ENCODE peak calls at places on chromosomes 16 and 17, in eight cellular contexts. P is upper lobe of right lung; X is CD8-positive, alpha-beta T cell; K is A549; W is A673; N is adrenal gland; J is uterus; E is body of pancreas. D is an unnamed sample. For H3K4me1, the result is how much of the 10 kb centered on the place peaks cover.

GRCh38 chr17:50396261-50397110 is 837 bp downstream of the LRRC59 start:
- DNase-seq in X (no peak), N (peak), W (peak), K (peak), E (peak), J (peak), P (peak), D (peak)

GRCh38 chr16:82671743-82672142 is 45.0 kb downstream of the CDH13 start:
- DNase-seq in N (no peak), E (no peak), X (peak), W (no peak), P (no peak), J (no peak), K (no peak), D (no peak)

GRCh38 chr17:81251943-81252301 is 12.8 kb downstream of the NDUFAF8 start:
- DNase-seq in E (no peak), N (no peak), W (peak), K (no peak), P (no peak), J (no peak), X (no peak), D (no peak)

GRCh38 chr16:14155572-14156213 is 84.6 kb downstream of the MRTFB start:
- DNase-seq in K (no peak), W (no peak), X (no peak), P (no peak), E (no peak), N (no peak), J (no peak), D (no peak)

GRCh38 chr17:58913552-58913951 is 157.9 kb downstream of the PPM1E start:
- DNase-seq in J (no peak), P (no peak), K (no peak), E (no peak), N (no peak), W (peak), X (no peak), D (no peak)

GRCh38 chr16:88058817-88059216 is 107.6 kb downstream of the BANP start:
- DNase-seq in W (no peak), E (no peak), N (no peak), K (no peak), J (peak), P (no peak), X (no peak), D (peak)

GRCh38 chr17:32398946-32399345 is 45.4 kb upstream of the PSMD11 start:
- DNase-seq in N (no peak), P (no peak), E (no peak), W (no peak), K (no peak), J (no peak), X (no peak), D (no peak)

GRCh38 chr17:1229354-1229890 is 40.8 kb upstream of the BHLHA9 start:
- DNase-seq in E (peak), P (peak), W (peak), K (peak), J (no peak), X (peak), N (peak), D (peak)

GRCh38 chr16:67892899-67893790 is at the start of gene PSKH1:
- DNase-seq in P (peak), J (peak), N (peak), X (peak), W (peak), E (peak), K (peak), D (peak)

GRCh38 chr17:39920218-39921210 is 2.1 kb upstream of the GSDMB start:
- DNase-seq in P (no peak), K (no peak), J (no peak), N (no peak), W (no peak), E (no peak), X (no peak), D (no peak)

GRCh38 chr17:29138991-29139682 is 41.1 kb downstream of the MYO18A start:
- DNase-seq in K (no peak), X (no peak), E (no peak), P (no peak), W (no peak), J (peak), N (no peak), D (peak)

DNA sequence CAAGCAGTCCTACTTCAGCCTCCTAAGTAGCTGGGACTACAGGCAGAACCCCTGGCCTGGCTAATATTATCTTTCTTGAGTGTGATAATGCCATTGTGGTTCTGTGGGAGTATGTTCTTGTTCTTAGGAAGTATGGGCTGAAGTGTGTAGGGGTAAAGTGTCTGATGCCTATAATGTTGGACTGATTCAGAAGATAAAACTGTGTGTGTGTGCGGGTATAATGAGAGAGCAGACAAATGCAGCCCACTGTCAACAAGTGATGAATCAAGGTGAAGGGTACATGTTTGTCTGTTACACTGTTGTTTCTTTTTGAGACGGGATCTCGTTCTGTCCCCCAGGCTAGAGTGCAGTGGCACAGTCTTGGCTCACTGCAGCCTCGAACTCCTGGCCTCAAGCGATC is 127.5 kb downstream of the CLEC16A start:
- DNase-seq in N (no peak), P (no peak), W (no peak), E (no peak), X (no peak), J (no peak), K (no peak), D (no peak)
- H3K4me1 ChIP-seq in N (under half), P (under half), W (under half), E (under half), X (under half), J (under half), K (under half), D (under half)

GRCh38 chr16:84614075-84614474 is 3.8 kb downstream of the COTL1 start:
- DNase-seq in E (no peak), J (peak), K (no peak), P (no peak), X (no peak), W (no peak), N (no peak), D (no peak)
- H3K4me1 ChIP-seq in E (under half), J (under half), K (under half), P (under half), X (half or more), W (under half), N (under half), D (under half)

GRCh38 chr16:19505600-19506303 is 16.1 kb downstream of the GDE1 start:
- DNase-seq in X (no peak), K (no peak), J (no peak), P (no peak), N (no peak), E (no peak), W (no peak), D (no peak)
- H3K4me1 ChIP-seq in X (under half), K (under half), J (under half), P (under half), N (under half), E (under half), W (under half), D (under half)

GRCh38 chr17:43915561-43915960 is 8.2 kb upstream of the MPP2 start:
- DNase-seq in N (no peak), W (no peak), P (no peak), E (no peak), J (no peak), K (no peak), X (no peak), D (no peak)

GRCh38 chr17:43917348-43918025 is 10.2 kb upstream of the MPP2 start:
- DNase-seq in K (no peak), P (peak), N (no peak), W (no peak), X (peak), J (no peak), E (no peak), D (peak)

GRCh38 chr17:43918026-43918389 is 10.7 kb upstream of the MPP2 start:
- DNase-seq in N (no peak), P (no peak), X (no peak), W (no peak), J (no peak), E (no peak), K (no peak), D (no peak)

GRCh38 chr17:43916385-43916784 is 9.0 kb upstream of the MPP2 start:
- DNase-seq in X (no peak), N (no peak), P (no peak), W (no peak), E (no peak), K (no peak), J (no peak), D (no peak)

DNA sequence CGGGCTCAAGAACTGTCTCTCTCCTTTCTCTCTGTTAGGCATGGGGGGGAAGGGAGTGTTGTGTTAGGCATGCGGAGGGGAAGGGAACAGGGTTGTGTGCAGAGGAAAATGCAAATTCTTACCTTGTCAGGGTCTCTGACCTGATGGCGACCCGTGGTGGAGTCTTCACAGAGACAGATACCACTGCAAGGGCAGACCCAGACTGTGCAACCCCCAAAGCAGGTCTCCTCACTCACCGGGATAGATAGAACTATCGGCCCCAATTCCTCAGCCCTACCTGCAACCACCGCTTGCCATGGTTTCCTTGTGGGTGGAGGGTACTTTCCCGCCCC is 9.6 kb upstream of the MPP2 start:
- DNase-seq in W (no peak), K (no peak), E (no peak), N (no peak), J (no peak), P (no peak), X (no peak), D (no peak)
- H3K4me1 ChIP-seq in W (under half), K (under half), E (under half), N (under half), J (under half), P (under half), X (under half), D (under half)

GRCh38 chr16:27239026-27239425 is 29.5 kb downstream of the NSMCE1 start:
- DNase-seq in E (no peak), K (no peak), W (no peak), N (no peak), J (no peak), P (peak), X (no peak), D (no peak)
- H3K4me1 ChIP-seq in E (under half), K (under half), W (under half), N (under half), J (under half), P (half or more), X (half or more), D (under half)

DNA sequence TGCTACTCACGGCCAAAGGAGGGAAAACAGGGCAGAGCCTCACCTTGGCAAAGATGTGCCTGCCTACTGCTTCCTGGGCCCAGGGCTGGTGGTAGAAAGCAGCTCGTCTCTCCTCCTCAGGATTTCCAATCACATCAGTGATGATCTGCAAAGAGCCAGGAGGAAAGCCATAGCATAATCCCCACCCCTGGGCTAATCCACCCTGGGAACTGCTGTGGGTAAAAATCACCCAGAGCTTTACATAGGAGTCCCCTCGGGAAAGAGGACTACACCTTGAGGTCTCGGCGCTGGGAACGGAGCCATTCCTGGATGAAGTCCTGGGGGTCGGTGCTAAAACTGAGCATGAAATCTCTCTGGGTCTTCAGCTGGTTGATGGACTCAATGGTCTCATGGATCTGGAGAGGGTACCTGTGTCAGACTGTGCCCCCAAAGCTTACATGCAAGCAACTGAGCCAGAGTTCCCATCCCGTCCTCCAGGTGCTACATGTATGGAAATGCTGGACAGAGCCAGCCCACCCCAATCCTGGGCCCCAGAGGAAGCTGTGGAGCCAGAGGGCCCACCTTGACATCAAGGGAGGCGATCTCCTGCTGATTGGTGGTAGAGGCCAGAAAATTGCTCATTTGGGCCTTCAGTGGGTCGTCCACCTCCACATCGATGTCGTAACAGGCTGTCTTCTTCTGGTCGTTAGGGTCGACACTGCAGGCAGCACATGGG is 5.7 kb upstream of the FTSJ3 start:
- DNase-seq in W (no peak), J (no peak), N (peak), P (no peak), X (no peak), K (no peak), E (no peak), D (no peak)
- H3K4me1 ChIP-seq in W (under half), J (under half), N (under half), P (under half), X (half or more), K (under half), E (under half), D (under half)

GRCh38 chr17:46158323-46159296 is 34.6 kb downstream of the KANSL1 start:
- DNase-seq in N (no peak), E (no peak), K (no peak), J (no peak), W (no peak), X (no peak), P (no peak), D (no peak)

GRCh38 chr17:46160169-46160568 is 33.1 kb downstream of the KANSL1 start:
- DNase-seq in P (no peak), E (no peak), K (no peak), J (no peak), W (no peak), N (no peak), X (no peak), D (peak)

GRCh38 chr17:46154151-46154816 is 38.9 kb downstream of the KANSL1 start:
- DNase-seq in P (no peak), K (no peak), E (no peak), W (peak), N (no peak), J (no peak), X (no peak), D (no peak)

GRCh38 chr17:46159686-46160085 is 33.5 kb downstream of the KANSL1 start:
- DNase-seq in X (no peak), P (no peak), K (no peak), W (no peak), N (no peak), J (no peak), E (no peak), D (no peak)

DNA sequence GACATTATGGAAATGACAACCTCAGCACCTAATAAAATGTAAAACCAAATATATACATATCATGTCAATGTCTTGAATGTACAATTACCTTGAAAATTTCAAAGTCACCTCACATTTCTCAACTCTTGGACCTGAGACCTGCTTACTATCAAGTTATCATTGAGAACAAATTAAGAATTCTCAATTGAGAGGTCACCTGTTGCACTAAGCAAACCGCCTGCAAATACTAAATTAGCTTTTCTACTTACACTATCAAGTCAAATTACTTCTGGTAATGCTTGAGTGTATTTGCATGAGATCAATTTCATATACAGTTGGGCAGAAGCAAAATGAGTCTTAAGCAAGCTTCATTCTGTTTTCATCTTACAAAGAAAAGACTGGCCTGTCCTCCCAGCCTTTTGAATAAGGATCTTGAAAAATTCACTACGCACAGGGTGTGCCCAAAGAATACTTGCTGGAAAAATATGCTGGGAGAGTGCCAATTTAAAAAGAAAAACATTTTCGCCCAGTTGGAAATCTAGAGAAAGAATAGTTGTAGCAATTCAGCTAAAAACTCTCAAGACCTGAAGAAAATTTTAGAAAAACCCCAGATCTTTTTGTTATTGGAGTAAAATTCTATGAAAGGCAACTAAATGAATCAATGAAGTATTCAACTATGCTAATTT is 35.7 kb downstream of the KANSL1 start:
- DNase-seq in J (no peak), E (no peak), W (no peak), P (no peak), X (no peak), N (no peak), K (no peak), D (no peak)
- H3K4me1 ChIP-seq in J (under half), E (half or more), W (under half), P (half or more), X (half or more), N (under half), K (half or more), D (half or more)

DNA sequence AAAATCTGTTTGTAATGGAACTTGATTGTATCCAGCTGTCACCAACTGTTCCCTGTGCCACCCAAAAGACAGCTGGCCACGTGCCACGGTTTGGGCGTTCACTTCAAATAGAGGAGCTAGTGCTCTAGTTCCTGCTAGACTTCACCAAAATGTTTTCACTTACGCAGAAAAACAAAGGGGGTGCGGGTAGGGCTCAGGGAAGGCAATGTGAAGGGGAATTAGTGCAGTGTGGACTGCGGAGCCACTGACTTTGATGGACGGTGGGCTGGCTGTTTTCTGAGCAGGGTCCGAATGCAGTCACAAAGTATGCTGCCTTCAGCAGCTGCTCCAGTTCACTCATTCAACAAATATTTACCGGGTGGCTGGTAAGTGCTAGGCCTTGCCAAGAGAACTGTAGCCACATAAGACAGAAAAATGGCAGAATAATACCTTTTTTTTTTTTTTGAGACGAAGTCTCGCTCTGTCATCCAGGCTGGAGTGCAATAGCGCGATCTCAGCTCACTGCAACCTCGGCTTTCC is 7.6 kb upstream of the CYTH1 start:
- DNase-seq in E (peak), K (no peak), X (peak), J (no peak), P (peak), W (no peak), N (peak), D (peak)
- H3K4me1 ChIP-seq in E (under half), K (under half), X (half or more), J (under half), P (under half), W (under half), N (under half), D (under half)

DNA sequence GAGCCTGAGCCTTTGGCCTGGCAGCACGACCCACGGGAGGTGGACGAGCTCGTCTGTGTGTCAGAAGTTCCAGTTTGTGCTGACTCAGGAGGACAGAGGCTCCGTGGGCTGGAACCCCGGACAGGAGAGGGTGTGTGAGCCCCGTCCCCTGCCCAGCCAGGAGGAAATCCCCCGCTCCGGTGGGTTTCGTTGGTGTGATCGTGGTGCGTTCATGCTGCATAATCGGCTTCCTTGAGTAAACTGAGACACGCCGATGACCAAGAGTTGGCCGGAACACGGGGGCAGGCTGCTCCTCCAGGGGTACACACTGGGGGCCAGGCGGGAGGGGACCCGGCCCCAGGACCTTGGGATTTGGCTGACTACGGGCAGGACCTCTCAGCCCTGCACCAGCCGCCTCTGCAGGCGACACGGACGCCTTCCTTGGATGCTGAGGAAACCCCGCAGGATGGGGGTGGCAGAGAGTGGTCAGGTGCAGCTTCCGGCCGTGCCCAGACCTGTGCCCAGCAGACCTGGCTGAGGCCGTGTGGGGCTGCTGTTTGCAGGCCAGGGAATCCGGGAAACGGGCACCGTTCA is 8.5 kb downstream of the METRNL start:
- DNase-seq in E (no peak), W (no peak), P (no peak), X (no peak), N (no peak), K (no peak), J (no peak), D (no peak)
- H3K4me1 ChIP-seq in E (half or more), W (under half), P (half or more), X (under half), N (under half), K (under half), J (under half), D (under half)

D was measured in psoas muscle.